ENCODE peak calls at places on chromosomes 4 and X, in ten cellular contexts. K is kidney epithelial cell, F is A673, M is tibial nerve, G is breast epithelium, V is WERI-Rb-1, C is fibroblast of the aortic adventitia, X is uterus, P is GM06990, U is psoas muscle. B is an unnamed sample.

GRCh38 chrX:2647627-2648026 is 43.5 kb upstream of the CD99 start:
- DNase-seq in K (no peak), F (no peak), M (no peak), G (no peak), V (no peak), C (no peak), X (no peak), P (no peak), U (no peak), B (no peak)

GRCh38 chr4:54566608-54567007 is 91.1 kb upstream of the KIT start:
- DNase-seq in K (no peak), F (no peak), M (no peak), G (no peak), V (peak; percentile 31), C (no peak), X (no peak), P (no peak), U (no peak), B (no peak)

GRCh38 chr4:15232725-15233597 is 194.9 kb upstream of the C1QTNF7 start:
- DNase-seq in K (no peak), F (no peak), M (no peak), G (no peak), V (peak; percentile 59), C (peak; percentile 52), X (no peak), P (no peak), U (no peak), B (no peak)

GRCh38 chr4:8477676-8478075 is 37.1 kb downstream of the TRMT44 start:
- DNase-seq in K (no peak), F (no peak), M (no peak), G (no peak), V (no peak), C (no peak), X (no peak), P (no peak), U (no peak), B (no peak)

GRCh38 chr4:161554372-161554990 is 609.3 kb downstream of the FSTL5 start:
- DNase-seq in K (peak; percentile 25), F (peak; percentile 56), M (no peak), G (no peak), V (no peak), C (no peak), X (no peak), P (no peak), U (no peak), B (no peak)

GRCh38 chrX:105837227-105837626 is 14.9 kb downstream of the NRK start:
- DNase-seq in K (peak; percentile 80), F (no peak), M (peak; percentile 68), G (peak; percentile 27), V (no peak), C (peak; percentile 40), X (peak; percentile 68), P (no peak), U (peak; percentile 35), B (peak; percentile 56)

GRCh38 chr4:79949186-79949585 is 123.8 kb downstream of the ANTXR2 start:
- DNase-seq in K (no peak), F (no peak), M (no peak), G (no peak), V (peak; percentile 57), C (no peak), X (no peak), P (no peak), U (no peak), B (no peak)

GRCh38 chr4:25504932-25505636 is 128.0 kb downstream of the ANAPC4 start:
- DNase-seq in K (no peak), F (no peak), M (no peak), G (no peak), V (no peak), C (no peak), X (no peak), P (peak; percentile 5), U (no peak), B (no peak)

GRCh38 chr4:85717366-85717765 is 242.4 kb downstream of the ARHGAP24 start:
- DNase-seq in K (no peak), F (peak; percentile 81), M (no peak), G (no peak), V (no peak), C (peak; percentile 58), X (no peak), P (no peak), U (no peak), B (no peak)

GRCh38 chr4:177802149-177802548 is 359.9 kb upstream of the AGA start:
- DNase-seq in K (no peak), F (no peak), M (no peak), G (no peak), V (no peak), C (no peak), X (no peak), P (no peak), U (no peak), B (no peak)

GRCh38 chrX:40632199-40632598 is 9.0 kb downstream of the MPC1L start:
- DNase-seq in K (no peak), F (no peak), M (no peak), G (no peak), V (no peak), C (no peak), X (no peak), P (no peak), U (no peak), B (no peak)

GRCh38 chr4:110876866-110877265 is 254.0 kb upstream of the PITX2 start:
- DNase-seq in K (no peak), F (no peak), M (no peak), G (no peak), V (no peak), C (no peak), X (no peak), P (no peak), U (no peak), B (no peak)

GRCh38 chr4:184424993-184425758 is 49.2 kb downstream of the IRF2 start:
- DNase-seq in K (no peak), F (no peak), M (no peak), G (peak; percentile 25), V (no peak), C (no peak), X (no peak), P (no peak), U (peak; percentile 36), B (no peak)

GRCh38 chrX:112736310-112736709 is 56.6 kb upstream of the LHFPL1 start:
- DNase-seq in K (no peak), F (no peak), M (no peak), G (no peak), V (no peak), C (no peak), X (no peak), P (no peak), U (no peak), B (no peak)

GRCh38 chrX:112734250-112734649 is 54.5 kb upstream of the LHFPL1 start:
- DNase-seq in K (no peak), F (no peak), M (peak; percentile 4), G (no peak), V (no peak), C (no peak), X (no peak), P (no peak), U (peak; percentile 17), B (no peak)

GRCh38 chrX:112735147-112735546 is 55.4 kb upstream of the LHFPL1 start:
- DNase-seq in K (no peak), F (no peak), M (no peak), G (no peak), V (no peak), C (no peak), X (no peak), P (no peak), U (no peak), B (no peak)

DNA sequence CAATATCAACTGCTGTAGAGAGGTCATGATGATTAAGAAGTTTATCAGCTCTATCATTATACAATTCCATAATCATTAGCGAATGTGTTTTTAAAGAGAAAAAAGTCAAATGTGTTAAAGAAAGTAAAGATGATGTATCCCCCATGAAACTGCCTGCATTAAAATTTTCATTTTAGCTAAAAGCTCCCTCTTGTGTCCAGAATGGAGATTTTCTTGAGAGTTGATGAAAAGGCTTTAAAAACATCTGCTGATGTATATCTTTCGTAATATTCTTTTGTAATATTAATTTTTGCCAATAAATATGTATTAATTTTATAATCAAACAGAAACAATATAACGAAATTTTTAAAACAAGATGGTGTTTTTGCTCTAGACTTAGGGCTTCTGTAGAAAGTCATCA is 52.1 kb upstream of the LHFPL1 start:
- DNase-seq in K (no peak), F (peak; percentile 4), M (no peak), G (no peak), V (no peak), C (peak; percentile 24), X (no peak), P (no peak), U (no peak), B (no peak)
- TF ChIP-seq CTCF in K (peak; percentile 30), F (peak; percentile 44), M (no peak), G (no peak), V (no peak), C (peak; percentile 32), X (no peak), P (peak; percentile 44), U (peak; percentile 13), B (peak; percentile 31)

DNA sequence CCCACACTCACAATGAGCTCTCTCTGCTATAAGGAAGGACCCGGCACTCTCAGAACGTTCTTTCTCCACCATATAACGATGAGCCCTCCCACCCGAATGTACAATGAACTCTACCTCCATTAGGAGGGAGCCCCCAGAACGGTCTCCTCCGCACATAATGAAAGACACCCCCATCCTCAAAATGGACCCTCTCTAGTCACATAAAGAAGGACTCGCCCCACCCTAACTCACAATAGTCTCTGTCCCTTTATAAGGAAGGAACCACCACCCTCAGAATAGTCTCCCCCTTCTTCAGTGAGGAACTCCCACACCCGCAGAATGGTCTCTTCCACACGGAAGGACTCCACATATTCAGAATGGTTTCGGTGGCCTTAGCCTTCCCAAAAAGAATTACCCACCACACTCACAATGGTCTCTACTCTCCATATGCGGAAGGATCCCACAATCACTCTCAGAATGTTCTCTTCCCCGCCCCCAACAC is 480 bp downstream of the SLC35A2 start:
- DNase-seq in K (no peak), F (peak; percentile 30), M (no peak), G (no peak), V (no peak), C (peak; percentile 41), X (no peak), P (no peak), U (no peak), B (no peak)
- H3K4me3 ChIP-seq in K (peak overlapping the region; percentile 85), F (peak overlapping the region; percentile 82), M (peak overlapping the region; percentile 77), G (peak overlapping the region; percentile 58), V (peak overlapping the region; percentile 63), C (peak overlapping the region; percentile 77), X (peak overlapping the region; percentile 58), P (peak overlapping the region; percentile 73), U (peak overlapping the region; percentile 77), B (peak overlapping the region; percentile 78)

GRCh38 chr4:71188197-71188625 is 150.6 kb upstream of the SLC4A4 start:
- DNase-seq in K (no peak), F (no peak), M (no peak), G (no peak), V (no peak), C (no peak), X (no peak), P (no peak), U (no peak), B (no peak)
- TF ChIP-seq CTCF in K (peak; percentile 30), F (no peak), M (no peak), G (no peak), V (no peak), C (no peak), X (no peak), P (no peak), U (no peak), B (peak; percentile 25)

DNA sequence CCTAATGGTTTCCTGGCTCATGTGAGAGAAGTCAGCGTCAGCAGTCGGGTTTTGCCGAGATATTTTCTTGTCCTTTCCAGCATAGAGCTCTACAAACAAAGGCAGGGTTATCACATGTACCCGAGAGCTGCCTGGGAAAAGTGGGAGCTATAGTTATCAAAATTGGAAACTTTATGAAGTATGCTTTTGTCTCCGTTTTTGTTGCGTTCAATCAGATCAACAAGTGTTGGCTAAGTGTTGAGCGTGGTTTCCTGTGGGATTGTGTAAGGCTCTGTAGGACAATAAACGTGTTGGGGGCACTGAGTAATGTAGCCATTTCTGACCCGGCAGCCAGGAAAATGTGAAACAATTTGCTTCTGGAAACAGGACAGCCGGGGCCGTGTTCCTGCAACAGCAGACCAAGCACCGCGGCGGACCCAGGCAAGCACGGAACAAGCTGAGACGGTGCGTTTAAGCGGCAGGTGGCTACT is at the start of gene BMX:
- DNase-seq in K (no peak), F (no peak), M (no peak), G (no peak), V (no peak), C (peak; percentile 19), X (peak; percentile 20), P (no peak), U (peak; percentile 23), B (no peak)
- H3K4me3 ChIP-seq in K (no peak within 1 kb of the TSS), F (no peak within 1 kb of the TSS), M (no peak within 1 kb of the TSS), G (peak within 1 kb of the TSS; percentile 7), V (no peak within 1 kb of the TSS), C (no peak within 1 kb of the TSS), X (no peak within 1 kb of the TSS), P (no peak within 1 kb of the TSS), U (no peak within 1 kb of the TSS), B (no peak within 1 kb of the TSS)